ENCODE peak calls at places on chromosome 9, in six cellular contexts. M is heart left ventricle, Z is tibial nerve, H is GM12878, X is spleen, G is Peyer's patch. D is an unnamed sample.

GRCh38 chr9:132020272-132020671 is 59.4 kb downstream of the MED27 start:
- DNase-seq in H (no peak), Z (no peak), M (no peak), X (no peak), G (no peak), D (no peak)

GRCh38 chr9:127138444-127138843 is 16.0 kb upstream of the ANGPTL2 start:
- DNase-seq in X (no peak), Z (no peak), H (no peak), M (no peak), G (no peak), D (no peak)

GRCh38 chr9:120412425-120412951 is 167.5 kb downstream of the CDK5RAP2 start:
- DNase-seq in H (no peak), X (no peak), M (no peak), G (no peak), Z (no peak), D (no peak)

GRCh38 chr9:120878188-120879130 is 1.5 kb upstream of the PHF19 start:
- DNase-seq in X (no peak), M (no peak), H (no peak), G (no peak), Z (no peak), D (no peak)

GRCh38 chr9:129544766-129545165 is 76.1 kb downstream of the C9orf50 start:
- DNase-seq in G (no peak), H (no peak), X (no peak), Z (no peak), M (no peak), D (no peak)

GRCh38 chr9:114722363-114722695 is 40.3 kb upstream of the TEX48 start:
- DNase-seq in G (no peak), H (no peak), Z (no peak), X (no peak), M (no peak), D (no peak)

GRCh38 chr9:116383956-116384355 is 230.4 kb downstream of the PAPPA start:
- DNase-seq in H (no peak), M (no peak), G (no peak), Z (no peak), X (no peak), D (no peak)

GRCh38 chr9:90808890-90809685 is 7.5 kb downstream of the SYK start:
- DNase-seq in G (no peak), M (no peak), Z (peak), X (peak), H (no peak), D (peak)

GRCh38 chr9:123637940-123638634 is 282.1 kb downstream of the CRB2 start:
- DNase-seq in X (no peak), G (no peak), M (no peak), H (peak), Z (no peak), D (no peak)

GRCh38 chr9:90815183-90815943 is 13.7 kb downstream of the SYK start:
- DNase-seq in H (no peak), G (no peak), Z (peak), X (peak), M (peak), D (peak)

GRCh38 chr9:13719410-13719809 is 439.9 kb upstream of the MPDZ start:
- DNase-seq in M (no peak), G (no peak), X (no peak), H (no peak), Z (no peak), D (no peak)

GRCh38 chr9:89137548-89138462 is 40.8 kb downstream of the SHC3 start:
- DNase-seq in M (peak), Z (peak), G (no peak), X (no peak), H (no peak), D (peak)

GRCh38 chr9:97761066-97761598 is 64.0 kb upstream of the XPA start:
- DNase-seq in H (no peak), M (no peak), Z (no peak), G (peak), X (no peak), D (no peak)

GRCh38 chr9:127143920-127144465 is 21.6 kb upstream of the ANGPTL2 start:
- DNase-seq in X (no peak), G (no peak), H (no peak), M (no peak), Z (no peak), D (no peak)

GRCh38 chr9:73178044-73178443 is 26.4 kb downstream of the ANXA1 start:
- DNase-seq in G (no peak), M (no peak), Z (no peak), X (no peak), H (no peak), D (no peak)

GRCh38 chr9:130186839-130187522 is 14.8 kb downstream of the NCS1 start:
- DNase-seq in M (peak), G (peak), Z (no peak), X (no peak), H (no peak), D (peak)

GRCh38 chr9:120710110-120710981 is 3.9 kb downstream of the MEGF9 start:
- DNase-seq in M (no peak), G (no peak), Z (no peak), X (no peak), H (no peak), D (no peak)

GRCh38 chr9:69582544-69583297 is 89.5 kb downstream of the APBA1 start:
- DNase-seq in M (peak), X (no peak), G (no peak), Z (no peak), H (no peak), D (no peak)

GRCh38 chr9:21770877-21771560 is 31.4 kb upstream of the MTAP start:
- DNase-seq in G (no peak), H (no peak), X (no peak), M (no peak), Z (no peak), D (no peak)

GRCh38 chr9:19493174-19493811 is 84.5 kb downstream of the ACER2 start:
- DNase-seq in M (peak), Z (peak), H (peak), G (peak), X (no peak), D (no peak)

GRCh38 chr9:134055981-134056461 is 11.8 kb downstream of the BRD3 start:
- DNase-seq in M (peak), G (peak), Z (peak), X (peak), H (no peak), D (peak)
- H3K4me3 ChIP-seq in M (no peak), G (peak), Z (no peak), X (no peak), H (no peak), D (no peak)

DNA sequence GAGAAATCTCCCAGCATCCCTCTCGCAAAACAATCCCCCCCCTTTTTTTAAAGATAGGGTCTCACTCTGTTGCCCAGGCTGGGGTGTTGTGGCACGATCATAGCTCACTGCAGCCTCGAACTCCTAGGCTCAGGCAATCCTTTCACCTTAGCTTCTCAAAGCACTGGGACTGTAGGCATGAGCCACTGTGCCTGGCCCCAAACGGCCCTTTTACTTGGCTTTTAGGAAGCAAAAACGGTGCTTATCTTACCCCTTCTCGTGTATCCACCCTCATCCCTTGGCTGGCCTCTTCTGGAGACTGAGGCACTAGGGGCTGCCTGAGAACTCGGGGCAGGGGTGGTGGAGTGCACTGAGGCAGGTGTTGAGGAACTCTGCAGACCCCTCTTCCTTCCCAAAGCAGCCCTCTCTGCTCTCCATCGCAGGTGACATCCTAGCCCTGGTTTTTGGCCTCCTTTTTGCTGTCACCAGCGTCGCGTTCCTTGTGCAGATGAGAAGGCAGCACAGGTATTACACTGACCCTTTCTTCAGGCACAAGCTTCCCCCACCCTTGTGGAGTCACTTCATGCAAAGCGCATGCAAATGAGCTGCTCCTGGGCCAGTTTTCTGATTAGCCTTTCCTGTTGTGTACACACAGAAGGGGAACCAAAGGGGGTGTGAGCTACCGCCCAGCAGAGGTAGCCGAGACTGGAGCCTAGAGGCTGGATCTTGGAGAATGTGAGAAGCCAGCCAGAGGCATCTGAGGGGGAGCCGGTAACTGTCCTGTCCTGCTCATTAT is 6.8 kb downstream of the CA9 start:
- DNase-seq in Z (no peak), H (no peak), M (no peak), G (no peak), X (peak), D (no peak)
- TF ChIP-seq POLR2A in Z (no peak), H (no peak), M (no peak), G (no peak), X (no peak), D (no peak)

DNA sequence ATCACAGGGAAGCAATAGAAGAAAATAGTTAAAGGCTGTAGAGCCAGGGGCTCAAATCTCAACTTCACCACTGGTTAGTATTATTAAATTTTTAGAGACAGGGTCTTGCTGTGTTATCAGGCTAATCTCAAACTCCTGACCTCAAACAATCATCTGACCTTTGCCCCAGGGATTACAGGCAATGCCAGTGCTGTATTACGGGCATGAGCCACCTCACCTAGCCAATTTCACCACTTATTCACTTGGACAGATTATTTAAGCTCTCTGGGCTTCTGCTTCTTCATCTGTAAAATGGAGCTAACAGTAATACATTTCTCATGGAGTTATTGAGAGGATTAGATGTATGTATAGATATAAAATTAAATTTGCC is 155.9 kb upstream of the KLF4 start:
- DNase-seq in M (no peak), X (no peak), G (no peak), Z (no peak), H (no peak), D (no peak)
- H3K27ac ChIP-seq in M (peak), X (peak), G (no peak), Z (no peak), H (no peak), D (peak)

DNA sequence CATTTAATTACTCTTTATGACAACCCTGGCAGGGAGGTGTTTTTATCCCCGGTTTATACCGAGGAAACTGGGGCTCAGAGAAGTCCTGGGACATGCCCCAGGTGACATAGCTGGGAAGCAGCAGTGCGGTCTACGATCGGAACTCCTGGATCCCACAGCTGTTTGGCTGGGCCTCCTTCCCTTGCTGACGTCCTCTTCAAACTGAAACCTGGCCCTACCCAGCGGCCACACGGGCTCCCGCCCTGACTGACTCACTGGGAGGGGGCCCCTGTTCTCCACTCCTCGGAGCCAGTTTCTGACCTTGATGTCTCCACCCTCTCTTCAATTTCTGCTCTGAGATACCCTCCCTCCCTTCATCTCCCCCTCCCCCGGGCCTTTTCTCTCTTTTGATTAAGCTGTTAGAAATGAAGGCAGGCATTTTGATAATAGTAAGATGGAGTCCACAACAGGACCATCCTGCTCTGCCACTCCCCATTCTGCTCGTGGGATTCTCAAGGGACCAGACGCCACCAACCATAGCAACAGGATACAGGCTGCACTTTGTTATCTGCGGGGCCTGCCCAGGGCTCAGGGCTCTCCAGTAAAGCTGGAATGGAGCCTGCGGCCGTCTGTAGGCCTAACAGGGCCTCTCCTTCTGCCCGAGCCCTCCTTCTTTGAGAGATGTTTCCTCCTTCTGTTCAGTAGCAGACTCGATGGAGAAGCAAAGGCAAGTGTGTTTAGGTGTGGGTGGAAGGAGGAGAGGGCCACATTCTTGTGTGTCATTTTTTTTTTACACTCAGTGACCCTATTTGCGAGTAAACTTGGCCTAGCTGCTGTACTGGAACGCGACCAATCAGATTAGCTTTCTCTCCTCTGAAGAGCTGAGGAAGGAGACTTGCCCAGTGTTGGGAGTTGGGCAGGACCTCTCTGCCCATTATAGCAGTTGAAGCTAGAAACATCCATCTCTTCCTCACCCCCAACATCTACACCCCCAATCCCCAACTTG is 8.7 kb upstream of the EPB41L4B start:
- DNase-seq in Z (peak), X (no peak), H (no peak), G (peak), M (peak), D (peak)
- H3K4me3 ChIP-seq in Z (no peak), X (no peak), H (no peak), G (peak), M (no peak), D (no peak)

GRCh38 chr9:87711857-87712800 is 13.8 kb upstream of the CTSL start:
- DNase-seq in Z (no peak), M (no peak), G (no peak), X (no peak), H (no peak), D (no peak)
- TF ChIP-seq POLR2A in Z (no peak), M (no peak), G (no peak), X (no peak), H (no peak), D (peak)

GRCh38 chr9:36358486-36358885 is 41.6 kb downstream of the RNF38 start:
- DNase-seq in H (no peak), X (no peak), Z (no peak), M (no peak), G (no peak), D (no peak)
- H3K27ac ChIP-seq in H (no peak), X (no peak), Z (no peak), M (no peak), G (no peak), D (no peak)

GRCh38 chr9:100352727-100353505 is at the start of gene TEX10:
- DNase-seq in G (peak), M (peak), Z (peak), X (peak), H (peak), D (peak)

GRCh38 chr9:100352201-100352726 is 478 bp downstream of the TEX10 start:
- DNase-seq in H (no peak), Z (peak), G (no peak), X (no peak), M (peak), D (no peak)

GRCh38 chr9:100354121-100354800 is 1.5 kb upstream of the TEX10 start:
- DNase-seq in Z (no peak), G (no peak), H (no peak), X (no peak), M (no peak), D (no peak)

GRCh38 chr9:100359057-100359456 is 6.3 kb upstream of the TEX10 start:
- DNase-seq in G (no peak), X (no peak), M (no peak), Z (no peak), H (no peak), D (no peak)

GRCh38 chr9:100355561-100355960 is 2.8 kb upstream of the TEX10 start:
- DNase-seq in M (no peak), Z (no peak), X (no peak), G (no peak), H (no peak), D (no peak)
- H3K4me3 ChIP-seq in M (no peak), Z (no peak), X (no peak), G (no peak), H (no peak), D (no peak)

DNA sequence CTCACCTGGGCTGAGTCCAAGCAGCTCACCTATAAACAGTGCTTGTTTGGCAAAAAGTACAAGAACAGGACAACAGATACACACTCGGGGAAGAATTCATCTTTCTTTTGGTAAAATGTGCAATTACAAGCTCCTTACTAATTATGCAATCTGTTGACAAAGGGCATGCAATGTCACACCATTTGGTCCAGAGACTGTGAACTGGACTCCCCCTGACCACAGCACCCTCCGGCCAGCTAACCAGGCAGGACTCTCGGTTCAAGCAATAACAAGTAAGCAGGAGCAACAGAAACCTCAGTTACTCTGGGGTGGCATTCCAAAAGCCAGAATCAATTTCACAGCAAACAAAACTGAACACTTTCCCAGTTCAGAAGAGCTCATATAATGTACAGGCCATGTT is 113.8 kb downstream of the GNAQ start:
- DNase-seq in H (no peak), M (no peak), X (no peak), G (no peak), Z (no peak), D (no peak)
- TF ChIP-seq POLR2A in H (no peak), M (no peak), X (no peak), G (no peak), Z (no peak), D (no peak)

GRCh38 chr9:81557957-81558791 is 131.2 kb downstream of the TLE1 start:
- DNase-seq in Z (peak), X (no peak), G (no peak), H (no peak), M (no peak), D (no peak)

GRCh38 chr9:81559197-81559596 is 130.2 kb downstream of the TLE1 start:
- DNase-seq in G (no peak), Z (no peak), H (no peak), X (no peak), M (no peak), D (no peak)

GRCh38 chr9:81560851-81561732 is 128.3 kb downstream of the TLE1 start:
- DNase-seq in G (no peak), M (no peak), H (no peak), Z (no peak), X (no peak), D (no peak)

GRCh38 chr9:81557452-81557956 is 131.8 kb downstream of the TLE1 start:
- DNase-seq in M (no peak), X (no peak), G (no peak), H (no peak), Z (no peak), D (no peak)

GRCh38 chr9:81559741-81560140 is 129.6 kb downstream of the TLE1 start:
- DNase-seq in H (no peak), M (no peak), X (no peak), G (no peak), Z (no peak), D (no peak)
- H3K27ac ChIP-seq in H (no peak), M (no peak), X (no peak), G (no peak), Z (peak), D (no peak)

GRCh38 chr9:125655691-125656410 is 51.2 kb downstream of the MAPKAP1 start:
- DNase-seq in H (no peak), X (no peak), M (no peak), G (no peak), Z (no peak), D (no peak)
- H3K4me3 ChIP-seq in H (no peak), X (no peak), M (no peak), G (no peak), Z (no peak), D (no peak)

D was measured in upper lobe of left lung.